ENCODE peak calls at places on chromosomes 3 and 15, in five cellular contexts. U is heart left ventricle, I is right cardiac atrium, W is transverse colon, V is lower lobe of right lung. T is an unnamed sample.

GRCh38 chr15:58865420-58865880 is 68.0 kb downstream of the SLTM start:
- DNase-seq in V (no peak), U (no peak), W (no peak), I (peak), T (no peak)

GRCh38 chr3:194384569-194385001 is 14.5 kb downstream of the GP5 start:
- DNase-seq in V (no peak), W (no peak), I (no peak), U (no peak), T (no peak)

GRCh38 chr15:68830141-68830540 is 9.4 kb upstream of the ANP32A start:
- DNase-seq in U (no peak), I (no peak), V (no peak), W (no peak), T (no peak)

GRCh38 chr15:27670481-27670880 is 428.6 kb downstream of the OCA2 start:
- DNase-seq in W (no peak), U (no peak), I (no peak), V (no peak), T (no peak)

GRCh38 chr3:23425410-23425809 is 222.3 kb downstream of the UBE2E2 start:
- DNase-seq in W (no peak), I (no peak), U (no peak), V (no peak), T (no peak)

GRCh38 chr3:185508330-185508729 is 9.5 kb upstream of the TMEM41A start:
- DNase-seq in V (no peak), W (no peak), U (no peak), I (peak), T (no peak)

GRCh38 chr3:129655326-129655725 is 48.9 kb upstream of the PLXND1 start:
- DNase-seq in U (no peak), W (no peak), I (no peak), V (no peak), T (no peak)

GRCh38 chr3:5750874-5751273 is 563.4 kb downstream of the EDEM1 start:
- DNase-seq in V (no peak), I (no peak), U (no peak), W (no peak), T (no peak)

GRCh38 chr15:33138000-33138399 is 56.5 kb downstream of the FMN1 start:
- DNase-seq in W (no peak), V (no peak), U (no peak), I (no peak), T (no peak)

GRCh38 chr3:27708246-27708645 is 13.9 kb downstream of the EOMES start:
- DNase-seq in I (no peak), V (no peak), W (no peak), U (no peak), T (no peak)

GRCh38 chr3:51874889-51875288 is 512 bp downstream of the IQCF5 start:
- DNase-seq in I (no peak), W (no peak), U (no peak), V (no peak), T (no peak)

GRCh38 chr15:66946578-66947164 is 118.7 kb upstream of the SMAD3 start:
- DNase-seq in W (peak), U (peak), I (peak), V (peak), T (peak)

GRCh38 chr15:36313021-36313420 is 266.4 kb upstream of the CDIN1 start:
- DNase-seq in W (no peak), I (no peak), U (no peak), V (no peak), T (no peak)

GRCh38 chr15:100890059-100890720 is 10.6 kb downstream of the ALDH1A3 start:
- DNase-seq in U (no peak), V (no peak), W (no peak), I (no peak), T (no peak)

GRCh38 chr3:144361002-144361401 is 389.4 kb downstream of the DIPK2A start:
- DNase-seq in U (no peak), V (no peak), I (no peak), W (no peak), T (no peak)

GRCh38 chr3:30435950-30436349 is 170.5 kb upstream of the TGFBR2 start:
- DNase-seq in I (no peak), V (no peak), W (no peak), U (no peak), T (no peak)

GRCh38 chr3:98151241-98151640 is 4.0 kb downstream of the OR5H14 start:
- DNase-seq in V (no peak), I (no peak), W (no peak), U (no peak), T (no peak)

GRCh38 chr3:43162573-43163084 is 56.8 kb upstream of the POMGNT2 start:
- DNase-seq in U (no peak), V (no peak), W (no peak), I (no peak), T (no peak)

GRCh38 chr3:161508852-161509477 is 12.4 kb downstream of the OTOL1 start:
- DNase-seq in U (no peak), W (no peak), V (no peak), I (no peak), T (no peak)

GRCh38 chr3:79233431-79234060 is 534.3 kb downstream of the ROBO1 start:
- DNase-seq in U (no peak), I (no peak), V (no peak), W (no peak), T (no peak)

GRCh38 chr3:135927170-135927569 is 38.4 kb upstream of the PPP2R3A start:
- DNase-seq in U (no peak), V (no peak), I (no peak), W (no peak), T (no peak)

GRCh38 chr3:126447456-126448106 is 28.1 kb downstream of the ZXDC start:
- DNase-seq in U (no peak), V (no peak), I (no peak), W (no peak), T (peak)

GRCh38 chr3:10783360-10784346 is 32.4 kb upstream of the SLC6A11 start:
- DNase-seq in V (no peak), U (no peak), I (no peak), W (no peak), T (no peak)

GRCh38 chr3:16907245-16907644 is 22.5 kb downstream of the PLCL2 start:
- DNase-seq in U (no peak), I (no peak), V (no peak), W (no peak), T (no peak)

GRCh38 chr3:23915537-23916108 is 1.2 kb downstream of the NKIRAS1 start:
- DNase-seq in U (no peak), W (no peak), V (no peak), I (no peak), T (no peak)

GRCh38 chr3:18111702-18112311 is 313.3 kb downstream of the SATB1 start:
- DNase-seq in V (no peak), W (no peak), U (no peak), I (no peak), T (no peak)

GRCh38 chr3:149120051-149120972 is 9.1 kb upstream of the HPS3 start:
- DNase-seq in U (no peak), W (no peak), I (no peak), V (no peak), T (no peak)

GRCh38 chr3:13491206-13491974 is 11.3 kb downstream of the HDAC11 start:
- DNase-seq in W (no peak), V (peak), I (peak), U (peak), T (peak)

GRCh38 chr3:109806929-109807328 is 469.6 kb upstream of the DPPA4 start:
- DNase-seq in V (no peak), I (no peak), U (no peak), W (no peak), T (no peak)

GRCh38 chr3:18725668-18726407 is 300.7 kb upstream of the SATB1 start:
- DNase-seq in I (no peak), U (no peak), W (no peak), V (no peak), T (no peak)

GRCh38 chr3:58528629-58529028 is 8.4 kb downstream of the ACOX2 start:
- DNase-seq in I (no peak), V (no peak), W (peak), U (no peak), T (no peak)

GRCh38 chr3:50573566-50574279 is 4.4 kb downstream of the HEMK1 start:
- DNase-seq in W (peak), U (no peak), I (peak), V (peak), T (no peak)

GRCh38 chr3:134810052-134810435 is 15.0 kb downstream of the EPHB1 start:
- DNase-seq in W (no peak), V (no peak), I (no peak), U (no peak), T (no peak)
- H3K4me3 ChIP-seq in W (no peak), V (no peak), I (no peak), U (no peak), T (no peak)

GRCh38 chr15:31605467-31605931 is 278.9 kb downstream of the KLF13 start:
- DNase-seq in U (no peak), W (no peak), V (no peak), I (no peak), T (no peak)
- H3K27ac ChIP-seq in U (no peak), W (no peak), V (no peak), I (no peak), T (no peak)

DNA sequence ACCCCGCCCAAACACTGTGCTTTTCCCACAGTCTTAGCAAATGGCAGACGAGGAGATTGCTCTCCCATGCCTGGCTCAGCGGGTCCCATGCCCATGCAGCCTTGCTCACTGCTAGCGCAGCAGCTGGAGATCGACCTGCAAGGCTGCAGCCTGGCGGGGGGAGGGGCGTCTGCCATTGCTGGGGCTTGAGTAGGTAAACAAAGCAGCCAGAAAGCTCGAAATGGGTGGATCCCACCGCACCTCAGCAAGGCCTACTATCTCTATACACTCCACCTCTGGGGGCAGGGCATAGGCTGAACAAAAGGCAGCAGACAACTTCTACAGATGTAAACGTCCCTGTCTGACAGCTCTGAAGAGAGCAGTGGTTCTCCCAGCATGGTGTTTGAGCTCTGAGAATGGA is 27.2 kb upstream of the WDR5B start:
- DNase-seq in V (no peak), I (no peak), W (no peak), U (no peak), T (no peak)
- H3K4me3 ChIP-seq in V (no peak), I (no peak), W (no peak), U (no peak), T (no peak)

GRCh38 chr3:130935761-130936160 is 41.9 kb downstream of the ATP2C1 start:
- DNase-seq in W (no peak), V (no peak), I (no peak), U (no peak), T (no peak)
- H3K27ac ChIP-seq in W (no peak), V (no peak), I (no peak), U (no peak), T (no peak)

DNA sequence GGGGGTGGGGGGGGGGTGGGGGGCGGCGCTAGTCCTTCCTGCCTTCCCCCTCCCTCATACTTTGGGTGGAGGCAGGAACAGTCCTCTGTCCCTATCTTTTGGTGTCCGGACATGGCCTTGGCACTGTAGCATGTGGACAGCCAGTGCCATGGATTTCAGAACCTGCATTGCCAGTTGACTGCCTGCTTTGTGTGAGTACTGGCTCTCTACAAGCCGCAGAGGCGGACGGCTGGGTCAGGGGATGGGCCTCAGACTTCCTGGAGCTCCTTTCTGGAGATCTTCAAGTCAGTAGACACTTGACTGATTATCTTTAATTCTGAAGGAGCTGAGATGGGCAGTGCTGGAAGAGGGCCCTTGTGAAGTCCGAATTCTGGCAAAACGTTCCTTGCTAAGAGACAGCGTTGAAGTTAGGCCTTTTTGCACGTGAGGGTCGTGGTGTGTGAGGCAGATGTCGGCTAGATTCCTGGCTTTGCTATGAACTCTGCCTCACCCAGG is 2.5 kb downstream of the CLDN11 start:
- DNase-seq in W (no peak), V (no peak), U (no peak), I (peak), T (no peak)
- H3K4me3 ChIP-seq in W (no peak), V (peak), U (peak), I (no peak), T (no peak)

GRCh38 chr15:57236561-57237281 is 139.6 kb upstream of the CGNL1 start:
- DNase-seq in I (no peak), W (no peak), U (no peak), V (no peak), T (no peak)
- H3K27ac ChIP-seq in I (no peak), W (no peak), U (no peak), V (no peak), T (no peak)

GRCh38 chr3:165642761-165643432 is 194.3 kb downstream of the BCHE start:
- DNase-seq in I (no peak), V (no peak), U (no peak), W (peak), T (no peak)
- H3K4me3 ChIP-seq in I (no peak), V (no peak), U (no peak), W (no peak), T (no peak)

GRCh38 chr3:133868166-133868565 is 27.5 kb downstream of the RAB6B start:
- DNase-seq in U (no peak), W (no peak), V (no peak), I (no peak), T (peak)
- H3K27ac ChIP-seq in U (no peak), W (no peak), V (no peak), I (no peak), T (no peak)